ENCODE peak calls at places on chromosomes 16 and 17, in six cellular contexts. V, N, K, C, E and A are unnamed samples.

GRCh38 chr17:73096201-73096600 is 3.7 kb upstream of the SLC39A11 start:
- DNase-seq in V (no peak), N (no peak), C (no peak), K (no peak), E (no peak), A (peak)

GRCh38 chr17:81093576-81094223 is 58.7 kb downstream of the BAIAP2 start:
- DNase-seq in N (no peak), C (no peak), E (no peak), K (no peak), V (no peak), A (no peak)

GRCh38 chr17:73290399-73291259 is 21.2 kb downstream of the CDC42EP4 start:
- DNase-seq in E (no peak), C (no peak), K (no peak), V (no peak), N (no peak), A (peak)

GRCh38 chr17:63967953-63968352 is 4.8 kb downstream of the SCN4A start:
- DNase-seq in N (no peak), C (no peak), V (no peak), E (no peak), K (no peak), A (no peak)

GRCh38 chr16:52592778-52593177 is 45.8 kb upstream of the TOX3 start:
- DNase-seq in N (no peak), E (no peak), V (no peak), C (no peak), K (no peak), A (no peak)

GRCh38 chr17:4492762-4493561 is 5.7 kb upstream of the SPNS2 start:
- DNase-seq in K (peak), N (no peak), E (no peak), V (peak), C (no peak), A (peak)

GRCh38 chr17:29560306-29560705 is 6.5 kb downstream of the ABHD15 start:
- DNase-seq in N (no peak), C (no peak), E (no peak), K (no peak), V (peak), A (peak)

GRCh38 chr17:64107517-64108235 is 22.3 kb downstream of the ERN1 start:
- DNase-seq in V (no peak), N (no peak), K (no peak), E (no peak), C (no peak), A (peak)

GRCh38 chr17:28738680-28739384 is 5.0 kb upstream of the TRAF4 start:
- DNase-seq in K (no peak), E (no peak), C (no peak), N (no peak), V (peak), A (no peak)

GRCh38 chr17:49120166-49120565 is 12.4 kb upstream of the B4GALNT2 start:
- DNase-seq in N (no peak), E (no peak), V (no peak), C (no peak), K (no peak), A (no peak)

GRCh38 chr16:86723699-86724098 is 145.3 kb downstream of the FOXL1 start:
- DNase-seq in E (no peak), V (no peak), K (no peak), C (no peak), N (no peak), A (no peak)

GRCh38 chr17:65627108-65627507 is 65.7 kb upstream of the AXIN2 start:
- DNase-seq in V (no peak), N (no peak), K (no peak), C (no peak), E (no peak), A (no peak)

GRCh38 chr16:65120811-65121721 is 797 bp downstream of the CDH11 start:
- DNase-seq in C (peak), K (no peak), E (no peak), V (no peak), N (no peak), A (no peak)

GRCh38 chr16:84677017-84677803 is 22.6 kb upstream of the USP10 start:
- DNase-seq in C (no peak), E (no peak), V (no peak), N (no peak), K (no peak), A (peak)

GRCh38 chr17:83024205-83024971 is 55.0 kb upstream of the METRNL start:
- DNase-seq in E (no peak), C (no peak), N (no peak), V (no peak), K (no peak), A (no peak)

GRCh38 chr17:27807567-27808470 is 7.5 kb upstream of the NOS2 start:
- DNase-seq in V (peak), E (no peak), K (no peak), N (peak), C (no peak), A (no peak)

GRCh38 chr17:38415250-38416194 is 12.7 kb upstream of the ARHGAP23 start:
- DNase-seq in C (peak), K (peak), V (peak), E (peak), N (peak), A (peak)

GRCh38 chr16:81879625-81880024 is 100.5 kb downstream of the PLCG2 start:
- DNase-seq in N (no peak), K (no peak), E (no peak), V (peak), C (no peak), A (peak)

GRCh38 chr17:49108318-49108717 is 24.3 kb upstream of the B4GALNT2 start:
- DNase-seq in K (no peak), C (no peak), N (no peak), V (no peak), E (no peak), A (no peak)

GRCh38 chr17:1730345-1731193 is 6.1 kb downstream of the WDR81 start:
- DNase-seq in V (no peak), E (no peak), C (peak), N (no peak), K (peak), A (no peak)

GRCh38 chr16:67539691-67540635 is 11.3 kb downstream of the RIPOR1 start:
- DNase-seq in V (no peak), K (no peak), E (no peak), C (no peak), N (no peak), A (no peak)

GRCh38 chr16:50323335-50324011 is 45.3 kb downstream of the BRD7 start:
- DNase-seq in K (peak), N (no peak), E (no peak), V (peak), C (no peak), A (peak)

GRCh38 chr17:47720754-47721533 is 12.1 kb upstream of the TBX21 start:
- DNase-seq in C (no peak), E (peak), K (no peak), N (no peak), V (no peak), A (peak)

GRCh38 chr17:18182978-18183333 is 672 bp upstream of the ALKBH5 start:
- DNase-seq in K (peak), C (peak), E (peak), N (peak), V (no peak), A (peak)

GRCh38 chr17:74779948-74780400 is 3.8 kb upstream of the NAT9 start:
- DNase-seq in N (no peak), E (no peak), K (no peak), V (no peak), C (peak), A (peak)

GRCh38 chr16:75289189-75289588 is 37.8 kb upstream of the BCAR1 start:
- DNase-seq in V (no peak), E (no peak), N (no peak), C (no peak), K (no peak), A (peak)

GRCh38 chr17:81976332-81977210 is 858 bp upstream of the ASPSCR1 start:
- DNase-seq in N (peak), V (peak), E (no peak), C (peak), K (no peak), A (peak)

GRCh38 chr16:5036228-5037156 is 2.8 kb upstream of the NAGPA start:
- DNase-seq in V (no peak), C (no peak), E (no peak), N (no peak), K (no peak), A (no peak)

GRCh38 chr17:65797809-65798208 is 236.4 kb upstream of the AXIN2 start:
- DNase-seq in C (no peak), E (no peak), K (no peak), V (peak), N (no peak), A (peak)

GRCh38 chr16:85910073-85910853 is 11.3 kb downstream of the IRF8 start:
- DNase-seq in K (no peak), N (no peak), E (no peak), V (peak), C (no peak), A (no peak)